ENCODE peak calls at places on chromosomes 12 and 14, in seven cellular contexts. One of them, this sample, is unnamed.

GRCh38 chr14:51442513-51443175 is 202.6 kb downstream of the TMX1 start:
- DNase-seq in IMR-90: peak; percentile 99
- DNase-seq in H1: no peak
- DNase-seq in mesenchymal stem cell: peak; percentile 96
- DNase-seq in neuronal stem cell: no peak
- DNase-seq in trophoblast cell: peak; percentile 87
- DNase-seq in mesendoderm: no peak
- DNase-seq in this sample: no peak

GRCh38 chr14:102729825-102730224 is 47.4 kb upstream of the TRAF3 start:
- DNase-seq in trophoblast cell: no peak
- DNase-seq in IMR-90: no peak
- DNase-seq in mesenchymal stem cell: no peak
- DNase-seq in H1: no peak
- DNase-seq in mesendoderm: no peak
- DNase-seq in neuronal stem cell: no peak
- DNase-seq in this sample: no peak

GRCh38 chr12:4287325-4288290 is 14.0 kb downstream of the CCND2 start:
- DNase-seq in trophoblast cell: no peak
- DNase-seq in mesenchymal stem cell: no peak
- DNase-seq in H1: no peak
- DNase-seq in mesendoderm: no peak
- DNase-seq in IMR-90: no peak
- DNase-seq in neuronal stem cell: no peak
- DNase-seq in this sample: no peak

GRCh38 chr12:92543872-92544271 is 158.9 kb upstream of the PLEKHG7 start:
- DNase-seq in mesenchymal stem cell: no peak
- DNase-seq in neuronal stem cell: no peak
- DNase-seq in mesendoderm: no peak
- DNase-seq in IMR-90: peak; percentile 19
- DNase-seq in H1: no peak
- DNase-seq in trophoblast cell: no peak
- DNase-seq in this sample: no peak

GRCh38 chr14:43706901-43707300 is 800.2 kb downstream of the FSCB start:
- DNase-seq in IMR-90: peak; percentile 45
- DNase-seq in mesendoderm: no peak
- DNase-seq in neuronal stem cell: no peak
- DNase-seq in H1: no peak
- DNase-seq in trophoblast cell: no peak
- DNase-seq in mesenchymal stem cell: peak; percentile 61
- DNase-seq in this sample: no peak

GRCh38 chr12:55780695-55781094 is 36.8 kb downstream of the SARNP start:
- DNase-seq in mesenchymal stem cell: peak; percentile 19
- DNase-seq in IMR-90: peak; percentile 57
- DNase-seq in trophoblast cell: peak; percentile 2
- DNase-seq in H1: no peak
- DNase-seq in mesendoderm: no peak
- DNase-seq in neuronal stem cell: no peak
- DNase-seq in this sample: no peak

GRCh38 chr14:101407328-101407727 is 154.0 kb upstream of the DIO3 start:
- DNase-seq in H1: no peak
- DNase-seq in mesenchymal stem cell: no peak
- DNase-seq in IMR-90: no peak
- DNase-seq in mesendoderm: no peak
- DNase-seq in neuronal stem cell: no peak
- DNase-seq in trophoblast cell: no peak
- DNase-seq in this sample: no peak

GRCh38 chr12:100871335-100871734 is 76.8 kb downstream of the ANO4 start:
- DNase-seq in mesendoderm: no peak
- DNase-seq in IMR-90: no peak
- DNase-seq in trophoblast cell: no peak
- DNase-seq in H1: no peak
- DNase-seq in neuronal stem cell: no peak
- DNase-seq in mesenchymal stem cell: no peak
- DNase-seq in this sample: no peak

GRCh38 chr12:132554857-132555630 is 55.3 kb downstream of the LRCOL1 start:
- DNase-seq in mesendoderm: peak; percentile 45
- DNase-seq in neuronal stem cell: no peak
- DNase-seq in H1: no peak
- DNase-seq in mesenchymal stem cell: no peak
- DNase-seq in trophoblast cell: peak; percentile 31
- DNase-seq in IMR-90: no peak
- DNase-seq in this sample: no peak

GRCh38 chr14:69373104-69373503 is 25.0 kb downstream of the ERH start:
- DNase-seq in trophoblast cell: no peak
- DNase-seq in neuronal stem cell: no peak
- DNase-seq in IMR-90: no peak
- DNase-seq in H1: no peak
- DNase-seq in mesendoderm: no peak
- DNase-seq in mesenchymal stem cell: no peak
- DNase-seq in this sample: no peak

GRCh38 chr14:70780396-70781075 is 28.8 kb downstream of the MAP3K9 start:
- DNase-seq in neuronal stem cell: no peak
- DNase-seq in mesenchymal stem cell: no peak
- DNase-seq in trophoblast cell: no peak
- DNase-seq in mesendoderm: no peak
- DNase-seq in H1: no peak
- DNase-seq in IMR-90: no peak
- DNase-seq in this sample: no peak

GRCh38 chr14:51386983-51387730 is 147.1 kb downstream of the TMX1 start:
- DNase-seq in mesendoderm: peak; percentile 37
- DNase-seq in trophoblast cell: no peak
- DNase-seq in neuronal stem cell: no peak
- DNase-seq in H1: no peak
- DNase-seq in mesenchymal stem cell: peak; percentile 36
- DNase-seq in IMR-90: no peak
- DNase-seq in this sample: no peak

GRCh38 chr12:71152838-71153237 is 5.0 kb downstream of the TSPAN8 start:
- DNase-seq in mesendoderm: no peak
- DNase-seq in mesenchymal stem cell: peak; percentile 1
- DNase-seq in IMR-90: no peak
- DNase-seq in neuronal stem cell: no peak
- DNase-seq in H1: no peak
- DNase-seq in trophoblast cell: no peak
- DNase-seq in this sample: no peak

GRCh38 chr14:21940887-21941855 is 267.6 kb upstream of the OR4E1 start:
- DNase-seq in trophoblast cell: no peak
- DNase-seq in mesenchymal stem cell: peak; percentile 11
- DNase-seq in mesendoderm: peak; percentile 66
- DNase-seq in IMR-90: peak; percentile 2
- DNase-seq in neuronal stem cell: peak; percentile 12
- DNase-seq in H1: no peak
- DNase-seq in this sample: peak; percentile 38

GRCh38 chr14:91315844-91316267 is 71.4 kb upstream of the GPR68 start:
- DNase-seq in H1: no peak
- DNase-seq in mesendoderm: peak; percentile 7
- DNase-seq in mesenchymal stem cell: no peak
- DNase-seq in neuronal stem cell: no peak
- DNase-seq in trophoblast cell: no peak
- DNase-seq in IMR-90: no peak
- DNase-seq in this sample: no peak

GRCh38 chr12:52407918-52408317 is 1.8 kb upstream of the KRT82 start:
- DNase-seq in H1: no peak
- DNase-seq in mesendoderm: no peak
- DNase-seq in IMR-90: no peak
- DNase-seq in neuronal stem cell: no peak
- DNase-seq in trophoblast cell: no peak
- DNase-seq in mesenchymal stem cell: no peak
- DNase-seq in this sample: no peak

GRCh38 chr12:13976028-13976584 is 5.3 kb downstream of the GRIN2B start:
- DNase-seq in trophoblast cell: no peak
- DNase-seq in neuronal stem cell: no peak
- DNase-seq in mesenchymal stem cell: no peak
- DNase-seq in mesendoderm: no peak
- DNase-seq in IMR-90: no peak
- DNase-seq in H1: no peak
- DNase-seq in this sample: no peak

GRCh38 chr12:1473418-1473817 is 121.0 kb downstream of the FBXL14 start:
- DNase-seq in H1: no peak
- DNase-seq in mesendoderm: no peak
- DNase-seq in neuronal stem cell: no peak
- DNase-seq in IMR-90: no peak
- DNase-seq in mesenchymal stem cell: peak; percentile 61
- DNase-seq in trophoblast cell: no peak
- DNase-seq in this sample: no peak

GRCh38 chr14:76761849-76762616 is 765 bp downstream of the VASH1 start:
- DNase-seq in IMR-90: no peak
- DNase-seq in mesenchymal stem cell: no peak
- DNase-seq in neuronal stem cell: no peak
- DNase-seq in trophoblast cell: no peak
- DNase-seq in H1: no peak
- DNase-seq in mesendoderm: no peak
- DNase-seq in this sample: peak; percentile 23

GRCh38 chr12:69096669-69097364 is 142.6 kb upstream of the CPSF6 start:
- DNase-seq in trophoblast cell: no peak
- DNase-seq in neuronal stem cell: no peak
- DNase-seq in H1: no peak
- DNase-seq in mesenchymal stem cell: no peak
- DNase-seq in mesendoderm: no peak
- DNase-seq in IMR-90: no peak
- DNase-seq in this sample: no peak

GRCh38 chr12:3553681-3554546 is 62.9 kb downstream of the PRMT8 start:
- DNase-seq in mesenchymal stem cell: no peak
- DNase-seq in neuronal stem cell: no peak
- DNase-seq in IMR-90: no peak
- DNase-seq in trophoblast cell: no peak
- DNase-seq in mesendoderm: peak; percentile 66
- DNase-seq in H1: no peak
- DNase-seq in this sample: peak; percentile 72

GRCh38 chr12:131095826-131096680 is 142.3 kb downstream of the ADGRD1 start:
- DNase-seq in trophoblast cell: no peak
- DNase-seq in neuronal stem cell: no peak
- DNase-seq in mesenchymal stem cell: no peak
- DNase-seq in IMR-90: no peak
- DNase-seq in H1: no peak
- DNase-seq in mesendoderm: no peak
- DNase-seq in this sample: peak; percentile 19

GRCh38 chr12:108681317-108681716 is 47.6 kb upstream of the SELPLG start:
- DNase-seq in mesenchymal stem cell: no peak
- DNase-seq in H1: no peak
- DNase-seq in mesendoderm: no peak
- DNase-seq in neuronal stem cell: no peak
- DNase-seq in trophoblast cell: no peak
- DNase-seq in IMR-90: no peak
- DNase-seq in this sample: no peak

DNA sequence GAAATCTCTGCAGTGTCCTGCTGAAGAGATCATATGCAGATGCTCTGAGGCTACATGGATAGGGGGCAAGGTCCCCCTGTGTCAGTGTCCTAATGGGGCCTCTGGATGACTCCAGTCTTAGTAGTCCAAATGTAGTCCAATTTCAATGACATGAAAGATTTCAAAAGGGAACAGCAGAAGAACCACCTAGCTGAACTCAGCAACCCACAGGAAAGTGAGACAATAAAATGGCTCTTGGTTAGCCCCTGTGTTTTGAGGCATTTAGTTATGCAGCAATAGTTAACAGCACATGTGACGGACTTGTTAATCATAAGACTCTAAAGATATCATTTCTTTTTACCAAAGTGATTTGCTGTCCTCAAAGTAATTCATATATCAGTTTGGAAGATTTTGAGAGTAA is 22.7 kb downstream of the CCDC198 start:
- DNase-seq in neuronal stem cell: no peak
- DNase-seq in trophoblast cell: no peak
- DNase-seq in mesenchymal stem cell: no peak
- DNase-seq in IMR-90: no peak
- DNase-seq in mesendoderm: no peak
- DNase-seq in H1: no peak
- DNase-seq in this sample: no peak
- H3K18ac ChIP-seq in neuronal stem cell: no peak overlapping the region
- H3K18ac ChIP-seq in trophoblast cell: no peak overlapping the region
- H3K18ac ChIP-seq in mesenchymal stem cell: no peak overlapping the region
- H3K18ac ChIP-seq in IMR-90: no peak overlapping the region
- H3K18ac ChIP-seq in mesendoderm: no peak overlapping the region
- H3K18ac ChIP-seq in H1: no peak overlapping the region
- H3K18ac ChIP-seq in this sample: no peak overlapping the region

GRCh38 chr12:115798309-115798917 is 479.1 kb downstream of the MED13L start:
- DNase-seq in IMR-90: no peak
- DNase-seq in mesendoderm: no peak
- DNase-seq in mesenchymal stem cell: no peak
- DNase-seq in H1: no peak
- DNase-seq in neuronal stem cell: no peak
- DNase-seq in trophoblast cell: no peak
- DNase-seq in this sample: no peak
- H3K18ac ChIP-seq in IMR-90: no peak overlapping the region
- H3K18ac ChIP-seq in mesendoderm: no peak overlapping the region
- H3K18ac ChIP-seq in mesenchymal stem cell: no peak overlapping the region
- H3K18ac ChIP-seq in H1: no peak overlapping the region
- H3K18ac ChIP-seq in neuronal stem cell: no peak overlapping the region
- H3K18ac ChIP-seq in trophoblast cell: no peak overlapping the region
- H3K18ac ChIP-seq in this sample: no peak overlapping the region

GRCh38 chr12:102300824-102301461 is 103.3 kb upstream of the PMCH start:
- DNase-seq in mesenchymal stem cell: peak; percentile 45
- DNase-seq in H1: no peak
- DNase-seq in trophoblast cell: peak; percentile 47
- DNase-seq in IMR-90: peak; percentile 73
- DNase-seq in mesendoderm: peak; percentile 90
- DNase-seq in neuronal stem cell: no peak
- DNase-seq in this sample: peak; percentile 71

GRCh38 chr12:102299731-102300130 is 102.1 kb upstream of the PMCH start:
- DNase-seq in trophoblast cell: no peak
- DNase-seq in H1: no peak
- DNase-seq in mesendoderm: no peak
- DNase-seq in IMR-90: no peak
- DNase-seq in neuronal stem cell: no peak
- DNase-seq in mesenchymal stem cell: no peak
- DNase-seq in this sample: no peak

GRCh38 chr12:102294568-102294967 is 96.9 kb upstream of the PMCH start:
- DNase-seq in neuronal stem cell: no peak
- DNase-seq in mesendoderm: no peak
- DNase-seq in mesenchymal stem cell: no peak
- DNase-seq in trophoblast cell: no peak
- DNase-seq in IMR-90: no peak
- DNase-seq in H1: no peak
- DNase-seq in this sample: no peak

GRCh38 chr12:102297412-102297811 is 99.8 kb upstream of the PMCH start:
- DNase-seq in trophoblast cell: no peak
- DNase-seq in IMR-90: no peak
- DNase-seq in H1: no peak
- DNase-seq in neuronal stem cell: no peak
- DNase-seq in mesenchymal stem cell: no peak
- DNase-seq in mesendoderm: no peak
- DNase-seq in this sample: no peak

DNA sequence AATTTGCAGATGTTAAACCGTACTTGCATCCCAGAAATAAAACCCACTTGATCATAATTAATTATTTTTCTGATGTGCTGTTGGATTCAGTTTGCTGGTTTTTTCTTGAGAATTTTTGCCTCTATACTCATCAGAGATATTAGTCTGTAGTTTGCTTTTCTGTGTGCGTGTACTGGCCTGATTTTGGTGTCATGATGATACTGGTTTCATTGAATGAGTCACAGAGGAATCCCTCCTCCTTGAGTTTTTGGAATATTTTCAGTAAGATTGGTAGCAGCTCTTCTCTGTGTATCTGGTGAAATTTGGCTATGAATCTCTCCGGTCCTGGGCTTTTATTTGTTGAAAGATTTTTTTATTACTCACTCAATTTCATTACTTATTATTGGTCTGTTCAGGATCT is 100.4 kb upstream of the PMCH start:
- DNase-seq in IMR-90: peak; percentile 69
- DNase-seq in neuronal stem cell: no peak
- DNase-seq in mesenchymal stem cell: no peak
- DNase-seq in trophoblast cell: no peak
- DNase-seq in H1: no peak
- DNase-seq in mesendoderm: no peak
- DNase-seq in this sample: no peak
- H3K18ac ChIP-seq in IMR-90: no peak overlapping the region
- H3K18ac ChIP-seq in neuronal stem cell: no peak overlapping the region
- H3K18ac ChIP-seq in mesenchymal stem cell: no peak overlapping the region
- H3K18ac ChIP-seq in trophoblast cell: no peak overlapping the region
- H3K18ac ChIP-seq in H1: no peak overlapping the region
- H3K18ac ChIP-seq in mesendoderm: no peak overlapping the region
- H3K18ac ChIP-seq in this sample: no peak overlapping the region

GRCh38 chr12:49693931-49694439 is 13.2 kb downstream of the FMNL3 start:
- DNase-seq in mesendoderm: no peak
- DNase-seq in IMR-90: no peak
- DNase-seq in trophoblast cell: peak; percentile 31
- DNase-seq in H1: no peak
- DNase-seq in mesenchymal stem cell: no peak
- DNase-seq in neuronal stem cell: no peak
- DNase-seq in this sample: no peak
- H3K18ac ChIP-seq in mesendoderm: no peak overlapping the region
- H3K18ac ChIP-seq in IMR-90: no peak overlapping the region
- H3K18ac ChIP-seq in trophoblast cell: no peak overlapping the region
- H3K18ac ChIP-seq in H1: no peak overlapping the region
- H3K18ac ChIP-seq in mesenchymal stem cell: no peak overlapping the region
- H3K18ac ChIP-seq in neuronal stem cell: no peak overlapping the region
- H3K18ac ChIP-seq in this sample: no peak overlapping the region

This sample was measured in H9.